ENCODE peak calls at places on chromosome 14, in six cellular contexts. N, R, C, O, K and B are unnamed samples.
A peak's percentile ranks its signal among the peaks of the same experiment; 100 is the strongest.

GRCh38 chr14:77041837-77042557 is 13.5 kb upstream of the IRF2BPL start:
- DNase-seq in N (peak; percentile 98), R (no peak), C (peak; percentile 98), O (peak; percentile 71), K (no peak), B (peak; percentile 84)

GRCh38 chr14:103100281-103101121 is 6.0 kb downstream of the EXOC3L4 start:
- DNase-seq in N (no peak), R (no peak), C (no peak), O (no peak), K (no peak), B (no peak)

GRCh38 chr14:69928111-69928523 is 48.9 kb downstream of the SMOC1 start:
- DNase-seq in N (peak; percentile 3), R (no peak), C (peak; percentile 67), O (no peak), K (no peak), B (peak; percentile 25)

GRCh38 chr14:94638961-94639817 is 27.0 kb downstream of the SERPINA3 start:
- DNase-seq in N (no peak), R (no peak), C (no peak), O (no peak), K (no peak), B (no peak)

GRCh38 chr14:61280526-61281185 is 482 bp downstream of the TMEM30B start:
- DNase-seq in N (peak; percentile 29), R (peak; percentile 87), C (peak; percentile 35), O (peak; percentile 54), K (peak; percentile 82), B (peak; percentile 82)

GRCh38 chr14:20683125-20683895 is 1.1 kb upstream of the RNASE4 start:
- DNase-seq in N (peak; percentile 97), R (peak; percentile 81), C (peak; percentile 95), O (peak; percentile 74), K (peak; percentile 75), B (peak; percentile 90)

GRCh38 chr14:75242546-75243273 is 35.9 kb upstream of the FOS start:
- DNase-seq in N (peak; percentile 80), R (no peak), C (peak; percentile 84), O (peak; percentile 39), K (peak; percentile 14), B (peak; percentile 92)

GRCh38 chr14:89618821-89619551 is 202.0 kb upstream of the FOXN3 start:
- DNase-seq in N (peak; percentile 57), R (peak; percentile 83), C (peak; percentile 70), O (peak; percentile 58), K (peak; percentile 81), B (peak; percentile 68)

GRCh38 chr14:54447231-54447692 is 6.1 kb upstream of the CNIH1 start:
- DNase-seq in N (peak; percentile 90), R (peak; percentile 54), C (peak; percentile 89), O (no peak), K (peak; percentile 52), B (peak; percentile 93)

GRCh38 chr14:103633391-103633790 is 4.4 kb downstream of the KLC1 start:
- DNase-seq in N (no peak), R (no peak), C (no peak), O (no peak), K (no peak), B (no peak)

GRCh38 chr14:54002653-54003052 is 46.0 kb upstream of the BMP4 start:
- DNase-seq in N (peak; percentile 47), R (no peak), C (peak; percentile 30), O (no peak), K (no peak), B (no peak)

DNA sequence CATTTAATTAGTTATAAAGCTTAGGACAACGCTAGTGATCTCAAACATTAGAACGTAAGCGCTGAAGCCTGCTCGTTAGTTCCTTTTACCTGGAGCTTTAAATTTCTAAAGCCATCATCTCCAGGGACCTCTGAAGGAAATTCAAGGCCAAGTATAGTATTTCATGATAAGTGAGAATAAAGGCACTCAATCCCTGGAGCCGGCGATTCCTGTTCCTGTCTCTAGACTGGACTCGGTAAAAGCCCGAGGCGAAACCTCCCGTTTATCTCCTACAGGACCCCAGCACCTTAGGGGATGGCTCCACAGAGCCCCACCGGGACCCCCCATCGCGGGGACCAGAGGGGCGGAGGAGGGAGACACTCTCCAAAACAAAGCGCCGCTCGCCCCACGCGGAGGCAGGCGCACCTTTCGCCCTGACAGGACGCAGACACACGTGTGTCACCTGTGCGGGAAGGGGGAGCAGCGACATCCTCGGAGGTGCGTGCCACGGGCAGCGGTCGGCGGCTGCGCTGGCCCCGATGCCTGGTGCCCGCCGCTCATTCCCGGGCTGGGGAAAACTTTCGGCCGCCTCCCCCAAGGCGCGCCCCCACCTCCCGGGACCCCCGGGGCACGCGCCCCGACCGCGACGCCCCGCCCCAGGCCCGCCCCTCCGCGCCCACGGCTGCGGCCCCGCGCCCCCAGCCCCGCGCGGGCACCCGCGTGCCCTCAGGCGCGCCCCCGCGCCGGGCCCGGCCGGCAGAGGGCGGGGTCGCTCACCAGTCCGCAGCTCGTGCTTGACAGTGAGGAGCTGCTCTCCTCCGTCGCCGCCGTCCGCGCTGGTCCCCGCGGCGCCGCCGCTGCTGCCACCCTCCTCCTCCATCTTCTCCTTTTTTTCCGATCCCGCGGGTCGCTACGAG is 617 bp downstream of the RPS6KA5 start:
- DNase-seq in N (no peak), R (peak; percentile 73), C (peak; percentile 7), O (peak; percentile 28), K (peak; percentile 70), B (peak; percentile 27)
- TF ChIP-seq CTCF in N (no peak), R (no peak), C (no peak), O (peak; percentile 44), K (no peak), B (no peak)

DNA sequence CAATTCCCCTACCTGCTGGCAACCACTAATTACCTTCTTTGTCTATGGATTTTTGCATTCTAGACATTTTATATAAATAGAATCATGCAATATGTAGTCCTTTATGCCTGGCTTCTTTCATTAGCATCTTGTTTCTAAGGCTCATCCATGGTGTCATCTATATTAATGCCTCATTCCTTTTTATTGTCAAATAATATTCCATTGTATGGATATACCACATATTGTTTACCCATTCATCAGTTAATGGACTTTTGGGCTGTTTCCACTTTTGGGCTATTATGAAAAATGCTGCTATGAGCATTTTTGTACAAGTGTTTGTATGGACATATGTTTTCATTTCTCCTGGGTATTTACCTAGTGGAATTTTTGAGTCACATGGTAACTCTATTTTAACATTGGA is 18.0 kb downstream of the CYP46A1 start:
- DNase-seq in N (no peak), R (no peak), C (no peak), O (no peak), K (no peak), B (no peak)
- H3K4me3 ChIP-seq in N (no peak overlapping the region), R (no peak overlapping the region), C (no peak overlapping the region), O (no peak overlapping the region), K (no peak overlapping the region), B (no peak overlapping the region)

GRCh38 chr14:30657606-30658163 is 35.6 kb downstream of the SCFD1 start:
- DNase-seq in N (peak; percentile 24), R (no peak), C (peak; percentile 37), O (no peak), K (no peak), B (peak; percentile 9)
- TF ChIP-seq CTCF in N (peak; percentile 26), R (no peak), C (peak; percentile 35), O (no peak), K (no peak), B (no peak)

DNA sequence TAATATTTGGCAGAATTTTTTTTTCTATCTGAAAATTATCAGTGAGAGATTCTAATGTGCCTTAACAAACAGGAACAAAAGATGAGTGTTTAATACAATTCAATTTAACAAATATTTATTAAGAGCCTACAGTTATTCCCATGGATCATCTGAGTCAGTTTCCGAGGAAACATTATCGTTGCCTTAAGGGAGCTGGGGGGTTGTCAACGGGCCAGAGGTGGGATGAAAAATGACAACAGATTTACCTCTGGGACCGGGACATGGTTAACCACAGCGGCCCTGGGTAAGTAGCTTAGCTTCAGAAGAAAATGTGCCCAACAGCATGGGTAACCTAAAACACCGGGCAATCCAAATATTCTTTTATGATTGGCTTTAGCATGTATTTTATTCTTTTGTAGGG is 113.6 kb downstream of the DAD1 start:
- DNase-seq in N (no peak), R (no peak), C (no peak), O (no peak), K (no peak), B (no peak)
- H3K4me3 ChIP-seq in N (no peak overlapping the region), R (no peak overlapping the region), C (no peak overlapping the region), O (no peak overlapping the region), K (no peak overlapping the region), B (no peak overlapping the region)